ENCODE peak calls at places on chromosome 3, in eight cellular contexts. One of them, this sample, is unnamed.

GRCh38 chr3:181561605-181562031 is 150.1 kb upstream of the SOX2 start:
- DNase-seq in GM23338: no peak
- DNase-seq in uterus: no peak
- DNase-seq in WTC11: no peak
- DNase-seq in tibial nerve: no peak
- DNase-seq in GM10248: no peak
- DNase-seq in left lung: no peak
- DNase-seq in Peyer's patch: no peak
- DNase-seq in this sample: no peak

GRCh38 chr3:19436746-19437145 is 288.4 kb downstream of the KCNH8 start:
- DNase-seq in tibial nerve: no peak
- DNase-seq in GM10248: no peak
- DNase-seq in WTC11: no peak
- DNase-seq in uterus: no peak
- DNase-seq in GM23338: peak
- DNase-seq in left lung: no peak
- DNase-seq in Peyer's patch: no peak
- DNase-seq in this sample: no peak

GRCh38 chr3:128950223-128950938 is 43.5 kb downstream of the CFAP92 start:
- DNase-seq in GM23338: peak
- DNase-seq in GM10248: no peak
- DNase-seq in left lung: no peak
- DNase-seq in Peyer's patch: no peak
- DNase-seq in tibial nerve: no peak
- DNase-seq in uterus: no peak
- DNase-seq in WTC11: no peak
- DNase-seq in this sample: no peak

GRCh38 chr3:89699771-89700170 is 592.4 kb downstream of the EPHA3 start:
- DNase-seq in GM10248: no peak
- DNase-seq in uterus: no peak
- DNase-seq in WTC11: no peak
- DNase-seq in left lung: no peak
- DNase-seq in tibial nerve: no peak
- DNase-seq in Peyer's patch: no peak
- DNase-seq in GM23338: peak
- DNase-seq in this sample: peak

GRCh38 chr3:98971183-98971681 is 69.7 kb upstream of the DCBLD2 start:
- DNase-seq in WTC11: no peak
- DNase-seq in GM10248: no peak
- DNase-seq in uterus: no peak
- DNase-seq in tibial nerve: no peak
- DNase-seq in GM23338: no peak
- DNase-seq in Peyer's patch: no peak
- DNase-seq in left lung: no peak
- DNase-seq in this sample: no peak

GRCh38 chr3:107285197-107285596 is 92.0 kb upstream of the CCDC54 start:
- DNase-seq in WTC11: peak
- DNase-seq in left lung: no peak
- DNase-seq in uterus: no peak
- DNase-seq in Peyer's patch: no peak
- DNase-seq in GM10248: no peak
- DNase-seq in GM23338: peak
- DNase-seq in tibial nerve: no peak
- DNase-seq in this sample: no peak

GRCh38 chr3:122005033-122005565 is 16.9 kb downstream of the ILDR1 start:
- DNase-seq in Peyer's patch: no peak
- DNase-seq in WTC11: peak
- DNase-seq in GM23338: peak
- DNase-seq in left lung: no peak
- DNase-seq in uterus: no peak
- DNase-seq in tibial nerve: no peak
- DNase-seq in GM10248: peak
- DNase-seq in this sample: no peak

GRCh38 chr3:66991478-66991877 is 6.6 kb upstream of the KBTBD8 start:
- DNase-seq in WTC11: no peak
- DNase-seq in uterus: no peak
- DNase-seq in Peyer's patch: no peak
- DNase-seq in GM23338: no peak
- DNase-seq in GM10248: no peak
- DNase-seq in tibial nerve: no peak
- DNase-seq in left lung: no peak
- DNase-seq in this sample: no peak

GRCh38 chr3:70716832-70717231 is 404.4 kb upstream of the MDFIC2 start:
- DNase-seq in uterus: peak
- DNase-seq in GM10248: no peak
- DNase-seq in WTC11: no peak
- DNase-seq in Peyer's patch: no peak
- DNase-seq in GM23338: no peak
- DNase-seq in left lung: no peak
- DNase-seq in tibial nerve: peak
- DNase-seq in this sample: no peak

GRCh38 chr3:150830094-150830681 is 67.2 kb upstream of the SIAH2 start:
- DNase-seq in tibial nerve: no peak
- DNase-seq in left lung: no peak
- DNase-seq in Peyer's patch: no peak
- DNase-seq in GM23338: peak
- DNase-seq in WTC11: peak
- DNase-seq in uterus: no peak
- DNase-seq in GM10248: peak
- DNase-seq in this sample: no peak
- TF ChIP-seq CTCF in tibial nerve: no peak
- TF ChIP-seq CTCF in left lung: no peak
- TF ChIP-seq CTCF in Peyer's patch: peak
- TF ChIP-seq CTCF in GM23338: peak
- TF ChIP-seq CTCF in WTC11: no peak
- TF ChIP-seq CTCF in uterus: no peak
- TF ChIP-seq CTCF in GM10248: no peak
- TF ChIP-seq CTCF in this sample: no peak

DNA sequence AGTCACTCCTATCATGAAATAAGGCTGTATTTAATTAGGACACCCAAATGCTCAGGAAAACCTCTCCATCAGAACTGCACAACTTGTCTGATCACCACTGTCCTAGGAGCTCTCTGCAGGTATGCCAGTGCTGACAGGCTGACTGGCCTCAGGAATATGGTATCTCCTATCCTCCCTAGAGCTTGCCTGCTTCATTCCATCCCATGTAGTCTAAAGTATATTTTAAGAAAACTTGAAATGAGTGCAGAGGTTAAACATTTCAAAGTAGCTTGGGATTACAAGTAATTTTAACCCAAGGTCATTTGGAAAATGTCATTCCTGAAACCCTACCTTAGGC is 23.7 kb downstream of the FILIP1L start:
- DNase-seq in GM10248: no peak
- DNase-seq in Peyer's patch: no peak
- DNase-seq in WTC11: no peak
- DNase-seq in left lung: no peak
- DNase-seq in uterus: no peak
- DNase-seq in tibial nerve: no peak
- DNase-seq in GM23338: no peak
- DNase-seq in this sample: no peak
- TF ChIP-seq CTCF in GM10248: no peak
- TF ChIP-seq CTCF in Peyer's patch: no peak
- TF ChIP-seq CTCF in WTC11: no peak
- TF ChIP-seq CTCF in left lung: no peak
- TF ChIP-seq CTCF in uterus: no peak
- TF ChIP-seq CTCF in tibial nerve: no peak
- TF ChIP-seq CTCF in GM23338: no peak
- TF ChIP-seq CTCF in this sample: no peak

DNA sequence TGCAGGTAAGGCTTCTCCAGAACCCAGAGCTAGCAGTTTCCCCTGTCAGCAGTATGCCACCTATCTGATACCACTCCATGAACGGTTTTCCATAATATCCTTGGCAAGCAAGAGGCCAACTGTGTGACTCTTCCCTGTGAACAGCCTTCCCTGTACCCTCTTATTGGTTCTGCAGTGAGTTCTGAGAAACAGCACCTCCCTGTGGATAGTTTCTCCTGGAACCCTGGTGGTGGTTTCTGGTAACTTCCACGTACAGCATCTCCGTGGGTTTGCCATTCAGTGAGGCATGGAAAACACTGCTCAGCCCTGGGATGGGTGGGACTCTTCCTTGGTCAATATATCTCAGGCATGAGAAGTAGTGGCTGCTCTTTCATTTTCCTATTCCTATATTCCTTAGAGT is 19.4 kb upstream of the SERPINI2 start:
- DNase-seq in WTC11: peak
- DNase-seq in uterus: no peak
- DNase-seq in left lung: no peak
- DNase-seq in tibial nerve: no peak
- DNase-seq in GM23338: peak
- DNase-seq in Peyer's patch: no peak
- DNase-seq in GM10248: no peak
- DNase-seq in this sample: no peak
- TF ChIP-seq CTCF in WTC11: peak
- TF ChIP-seq CTCF in uterus: no peak
- TF ChIP-seq CTCF in left lung: no peak
- TF ChIP-seq CTCF in tibial nerve: no peak
- TF ChIP-seq CTCF in GM23338: peak
- TF ChIP-seq CTCF in Peyer's patch: peak
- TF ChIP-seq CTCF in GM10248: no peak
- TF ChIP-seq CTCF in this sample: peak

GRCh38 chr3:114147281-114147680 is 31.6 kb downstream of the DRD3 start:
- DNase-seq in left lung: no peak
- DNase-seq in GM23338: peak
- DNase-seq in GM10248: no peak
- DNase-seq in uterus: no peak
- DNase-seq in WTC11: peak
- DNase-seq in tibial nerve: no peak
- DNase-seq in Peyer's patch: no peak
- DNase-seq in this sample: no peak
- TF ChIP-seq CTCF in left lung: no peak
- TF ChIP-seq CTCF in GM23338: peak
- TF ChIP-seq CTCF in GM10248: no peak
- TF ChIP-seq CTCF in uterus: no peak
- TF ChIP-seq CTCF in WTC11: no peak
- TF ChIP-seq CTCF in tibial nerve: no peak
- TF ChIP-seq CTCF in Peyer's patch: no peak
- TF ChIP-seq CTCF in this sample: no peak

GRCh38 chr3:194135806-194136518 is at the start of gene HES1:
- DNase-seq in Peyer's patch: peak
- DNase-seq in GM10248: peak
- DNase-seq in uterus: peak
- DNase-seq in left lung: peak
- DNase-seq in tibial nerve: peak
- DNase-seq in WTC11: peak
- DNase-seq in GM23338: peak
- DNase-seq in this sample: peak
- TF ChIP-seq CTCF in Peyer's patch: peak
- TF ChIP-seq CTCF in GM10248: no peak
- TF ChIP-seq CTCF in uterus: no peak
- TF ChIP-seq CTCF in left lung: no peak
- TF ChIP-seq CTCF in tibial nerve: no peak
- TF ChIP-seq CTCF in WTC11: no peak
- TF ChIP-seq CTCF in GM23338: no peak
- TF ChIP-seq CTCF in this sample: no peak

GRCh38 chr3:171460226-171461086 is at the start of gene TNIK:
- DNase-seq in GM23338: peak
- DNase-seq in Peyer's patch: peak
- DNase-seq in WTC11: peak
- DNase-seq in uterus: peak
- DNase-seq in tibial nerve: peak
- DNase-seq in left lung: peak
- DNase-seq in GM10248: peak
- DNase-seq in this sample: peak
- TF ChIP-seq CTCF in GM23338: peak
- TF ChIP-seq CTCF in Peyer's patch: peak
- TF ChIP-seq CTCF in WTC11: no peak
- TF ChIP-seq CTCF in uterus: peak
- TF ChIP-seq CTCF in tibial nerve: peak
- TF ChIP-seq CTCF in left lung: no peak
- TF ChIP-seq CTCF in GM10248: peak
- TF ChIP-seq CTCF in this sample: no peak

GRCh38 chr3:73498764-73499622 is 125.7 kb downstream of the PDZRN3 start:
- DNase-seq in GM23338: no peak
- DNase-seq in uterus: no peak
- DNase-seq in tibial nerve: no peak
- DNase-seq in left lung: no peak
- DNase-seq in Peyer's patch: no peak
- DNase-seq in WTC11: no peak
- DNase-seq in GM10248: peak
- DNase-seq in this sample: no peak
- TF ChIP-seq CTCF in GM23338: no peak
- TF ChIP-seq CTCF in uterus: no peak
- TF ChIP-seq CTCF in tibial nerve: no peak
- TF ChIP-seq CTCF in left lung: no peak
- TF ChIP-seq CTCF in Peyer's patch: no peak
- TF ChIP-seq CTCF in WTC11: no peak
- TF ChIP-seq CTCF in GM10248: no peak
- TF ChIP-seq CTCF in this sample: no peak

GRCh38 chr3:136239094-136239493 is 11.0 kb upstream of the PCCB start:
- DNase-seq in uterus: no peak
- DNase-seq in tibial nerve: no peak
- DNase-seq in GM23338: no peak
- DNase-seq in WTC11: no peak
- DNase-seq in left lung: no peak
- DNase-seq in Peyer's patch: no peak
- DNase-seq in GM10248: no peak
- DNase-seq in this sample: no peak
- TF ChIP-seq CTCF in uterus: no peak
- TF ChIP-seq CTCF in tibial nerve: no peak
- TF ChIP-seq CTCF in GM23338: no peak
- TF ChIP-seq CTCF in WTC11: no peak
- TF ChIP-seq CTCF in left lung: no peak
- TF ChIP-seq CTCF in Peyer's patch: no peak
- TF ChIP-seq CTCF in GM10248: no peak
- TF ChIP-seq CTCF in this sample: no peak

DNA sequence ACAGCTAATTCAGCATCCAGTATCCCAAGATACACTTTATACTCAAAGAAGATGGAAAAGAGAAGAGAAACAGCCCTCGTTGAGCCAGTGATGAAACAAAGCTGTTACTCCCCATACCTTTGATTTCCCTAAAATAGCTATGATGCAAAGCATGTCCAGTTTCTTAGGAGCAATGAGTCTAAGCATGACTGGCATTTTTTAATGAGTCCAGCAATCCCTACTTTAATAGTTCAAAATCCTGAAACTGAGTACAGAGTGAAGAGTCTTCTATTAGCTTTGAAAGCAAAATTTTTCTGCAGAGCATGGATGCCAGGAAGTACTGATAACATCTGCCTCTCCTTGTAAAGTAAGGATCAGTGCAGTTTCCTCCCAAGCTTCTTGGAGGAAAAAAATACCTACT is 302.7 kb downstream of the IL5RA start:
- DNase-seq in WTC11: no peak
- DNase-seq in tibial nerve: no peak
- DNase-seq in GM23338: no peak
- DNase-seq in left lung: no peak
- DNase-seq in Peyer's patch: no peak
- DNase-seq in uterus: no peak
- DNase-seq in GM10248: no peak
- DNase-seq in this sample: no peak
- TF ChIP-seq CTCF in WTC11: no peak
- TF ChIP-seq CTCF in tibial nerve: no peak
- TF ChIP-seq CTCF in GM23338: no peak
- TF ChIP-seq CTCF in left lung: no peak
- TF ChIP-seq CTCF in Peyer's patch: no peak
- TF ChIP-seq CTCF in uterus: no peak
- TF ChIP-seq CTCF in GM10248: no peak
- TF ChIP-seq CTCF in this sample: no peak

This sample was measured in pancreas.